ENCODE peak calls at places on chromosomes 2 and 18, in five cellular contexts. Y, S, J, Q and F are unnamed samples.

GRCh38 chr2:104378853-104379374 is 475.0 kb upstream of the POU3F3 start:
- DNase-seq in Y (peak; percentile 80), S (peak; percentile 48), J (no peak), Q (peak; percentile 61), F (no peak)

GRCh38 chr2:131584380-131584779 is 56.7 kb downstream of the CCDC74A start:
- DNase-seq in Y (no peak), S (no peak), J (no peak), Q (peak; percentile 60), F (no peak)

GRCh38 chr2:88622307-88622706 is 5.0 kb downstream of the EIF2AK3 start:
- DNase-seq in Y (no peak), S (no peak), J (no peak), Q (no peak), F (no peak)

GRCh38 chr2:60468390-60469085 is 84.9 kb downstream of the BCL11A start:
- DNase-seq in Y (no peak), S (peak; percentile 28), J (no peak), Q (no peak), F (peak; percentile 15)

GRCh38 chr2:178219247-178219646 is 24.9 kb downstream of the OSBPL6 start:
- DNase-seq in Y (no peak), S (no peak), J (no peak), Q (no peak), F (no peak)

GRCh38 chr18:76416935-76417334 is 78.1 kb downstream of the ZNF516 start:
- DNase-seq in Y (no peak), S (peak; percentile 72), J (no peak), Q (no peak), F (peak; percentile 81)

GRCh38 chr2:218717262-218717661 is 6.6 kb downstream of the TTLL4 start:
- DNase-seq in Y (no peak), S (peak; percentile 24), J (no peak), Q (no peak), F (no peak)

GRCh38 chr2:128593518-128594272 is 275.0 kb upstream of the HS6ST1 start:
- DNase-seq in Y (no peak), S (peak; percentile 8), J (no peak), Q (no peak), F (no peak)

GRCh38 chr2:235494716-235495372 is 1.0 kb downstream of the AGAP1 start:
- DNase-seq in Y (peak; percentile 83), S (peak; percentile 33), J (peak; percentile 60), Q (no peak), F (peak; percentile 34)

GRCh38 chr18:2780750-2781149 is 66.1 kb upstream of the EMILIN2 start:
- DNase-seq in Y (no peak), S (no peak), J (no peak), Q (no peak), F (no peak)

GRCh38 chr2:181918188-181918587 is 26.7 kb downstream of the ITPRID2 start:
- DNase-seq in Y (no peak), S (no peak), J (no peak), Q (no peak), F (no peak)

GRCh38 chr2:105929506-105929905 is 184.8 kb downstream of the NCK2 start:
- DNase-seq in Y (peak; percentile 5), S (no peak), J (peak; percentile 75), Q (no peak), F (peak; percentile 2)

GRCh38 chr18:9792565-9793226 is 84.6 kb downstream of the RAB31 start:
- DNase-seq in Y (peak; percentile 90), S (no peak), J (no peak), Q (peak; percentile 27), F (no peak)

GRCh38 chr2:157722580-157723234 is 94.0 kb upstream of the ACVR1C start:
- DNase-seq in Y (no peak), S (peak; percentile 38), J (peak; percentile 14), Q (peak; percentile 31), F (peak; percentile 19)

GRCh38 chr2:233838726-233839446 is 15.4 kb downstream of the HJURP start:
- DNase-seq in Y (no peak), S (no peak), J (no peak), Q (no peak), F (no peak)

GRCh38 chr2:70962885-70963878 is 15.2 kb upstream of the ANKRD53 start:
- DNase-seq in Y (peak; percentile 38), S (no peak), J (no peak), Q (no peak), F (no peak)

GRCh38 chr18:3429121-3429520 is 20.9 kb upstream of the TGIF1 start:
- DNase-seq in Y (no peak), S (no peak), J (no peak), Q (no peak), F (no peak)

GRCh38 chr2:15116830-15117229 is 444.3 kb downstream of the NBAS start:
- DNase-seq in Y (no peak), S (no peak), J (no peak), Q (no peak), F (no peak)

GRCh38 chr2:144143294-144144092 is 376.4 kb downstream of the ZEB2 start:
- DNase-seq in Y (no peak), S (no peak), J (peak; percentile 23), Q (peak; percentile 7), F (no peak)

GRCh38 chr2:229408356-229408755 is 137.3 kb upstream of the PID1 start:
- DNase-seq in Y (no peak), S (peak; percentile 94), J (peak; percentile 35), Q (no peak), F (peak; percentile 98)

GRCh38 chr2:32558492-32558891 is 69.4 kb upstream of the TTC27 start:
- DNase-seq in Y (no peak), S (no peak), J (no peak), Q (no peak), F (no peak)

GRCh38 chr18:10240276-10240675 is 214.2 kb upstream of the APCDD1 start:
- DNase-seq in Y (no peak), S (no peak), J (peak; percentile 33), Q (no peak), F (no peak)

GRCh38 chr2:54191361-54192130 is 64.5 kb downstream of the TSPYL6 start:
- DNase-seq in Y (no peak), S (no peak), J (no peak), Q (no peak), F (no peak)

GRCh38 chr2:178863856-178864620 is 56.8 kb upstream of the TTN start:
- DNase-seq in Y (peak; percentile 48), S (peak; percentile 30), J (peak; percentile 62), Q (no peak), F (peak; percentile 58)

GRCh38 chr2:56376699-56377665 is 193.2 kb downstream of the CCDC85A start:
- DNase-seq in Y (no peak), S (peak; percentile 1), J (no peak), Q (no peak), F (peak; percentile 35)

GRCh38 chr2:24977631-24978030 is 5.9 kb upstream of the DNAJC27 start:
- DNase-seq in Y (no peak), S (no peak), J (no peak), Q (no peak), F (no peak)

GRCh38 chr2:225512873-225513580 is 113.5 kb downstream of the NYAP2 start:
- DNase-seq in Y (no peak), S (peak; percentile 60), J (no peak), Q (no peak), F (peak; percentile 14)

GRCh38 chr18:64110692-64111480 is 38.0 kb downstream of the LINC00305 start:
- DNase-seq in Y (no peak), S (no peak), J (no peak), Q (no peak), F (no peak)

GRCh38 chr2:129904532-129905446 is 74.7 kb upstream of the RAB6C start:
- DNase-seq in Y (peak; percentile 26), S (no peak), J (no peak), Q (no peak), F (no peak)

GRCh38 chr2:235116885-235117492 is 165.2 kb downstream of the SH3BP4 start:
- DNase-seq in Y (no peak), S (peak; percentile 67), J (peak; percentile 53), Q (peak; percentile 48), F (peak; percentile 53)

GRCh38 chr2:21467280-21467818 is 343.6 kb downstream of the TDRD15 start:
- DNase-seq in Y (no peak), S (no peak), J (no peak), Q (no peak), F (no peak)

GRCh38 chr2:168773719-168774521 is 28.5 kb upstream of the NOSTRIN start:
- DNase-seq in Y (peak; percentile 86), S (peak; percentile 73), J (peak; percentile 82), Q (peak; percentile 49), F (peak; percentile 76)

GRCh38 chr2:174603280-174603679 is 5.7 kb upstream of the WIPF1 start:
- DNase-seq in Y (peak; percentile 60), S (peak; percentile 58), J (peak; percentile 62), Q (peak; percentile 74), F (peak; percentile 85)

GRCh38 chr2:21354113-21354679 is 230.4 kb downstream of the TDRD15 start:
- DNase-seq in Y (no peak), S (no peak), J (no peak), Q (no peak), F (no peak)

DNA sequence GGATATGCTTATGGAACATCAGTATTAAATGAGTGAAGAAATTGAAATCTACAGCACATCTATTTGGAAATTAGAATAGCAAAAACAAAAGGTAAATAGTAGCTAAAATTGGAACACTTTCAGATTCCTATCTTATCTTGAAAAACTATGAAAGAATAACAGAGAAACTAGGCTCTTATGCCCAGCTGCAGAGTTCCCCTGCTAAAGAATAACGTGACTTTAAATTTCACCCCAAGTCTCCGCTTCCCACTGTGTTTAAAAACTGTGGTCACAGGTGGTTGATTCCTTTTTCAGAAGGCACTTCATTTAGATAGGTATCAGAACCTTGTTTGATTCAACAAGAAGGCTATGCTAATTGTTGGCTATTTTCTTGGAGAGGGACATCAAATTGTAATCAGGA is 30.1 kb downstream of the ARHGAP28 start:
- DNase-seq in Y (no peak), S (no peak), J (no peak), Q (no peak), F (no peak)
- H3K4me3 ChIP-seq in Y (no peak overlapping the region), S (no peak overlapping the region), J (no peak overlapping the region), Q (no peak overlapping the region), F (no peak overlapping the region)

GRCh38 chr18:285817-286216 is 18.0 kb upstream of the THOC1 start:
- DNase-seq in Y (no peak), S (no peak), J (no peak), Q (no peak), F (no peak)

GRCh38 chr18:292271-292670 is 24.4 kb upstream of the THOC1 start:
- DNase-seq in Y (no peak), S (peak; percentile 7), J (peak; percentile 29), Q (no peak), F (peak; percentile 23)

GRCh38 chr18:286515-287310 is 18.9 kb upstream of the THOC1 start:
- DNase-seq in Y (no peak), S (peak; percentile 54), J (peak; percentile 67), Q (no peak), F (peak; percentile 53)
- TF ChIP-seq CTCF in Y (peak; percentile 66), S (peak; percentile 69), J (peak; percentile 39), Q (peak; percentile 53), F (peak; percentile 76)

DNA sequence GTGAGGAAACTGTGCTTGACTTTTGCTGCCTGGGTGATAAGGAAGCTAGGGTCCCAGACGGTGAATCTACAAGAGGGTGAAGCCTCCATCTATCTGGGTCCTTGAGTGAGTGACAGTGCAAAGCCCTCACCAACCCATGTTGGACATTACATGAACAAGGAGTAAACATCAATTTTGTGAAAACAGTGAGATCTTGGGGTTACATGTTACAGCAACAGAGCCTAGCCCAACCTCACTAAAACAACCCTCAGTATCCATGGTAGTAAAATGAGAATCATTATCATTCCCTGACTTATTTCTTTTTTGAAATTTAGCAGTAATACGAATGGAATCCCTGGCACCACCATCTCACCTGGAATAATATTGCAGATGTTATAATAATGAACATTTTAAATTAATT is 103.4 kb downstream of the TSN start:
- DNase-seq in Y (no peak), S (no peak), J (no peak), Q (no peak), F (no peak)
- H3K4me3 ChIP-seq in Y (no peak overlapping the region), S (no peak overlapping the region), J (no peak overlapping the region), Q (no peak overlapping the region), F (no peak overlapping the region)

GRCh38 chr2:48420512-48421197 is 109.3 kb upstream of the STON1 start:
- DNase-seq in Y (peak; percentile 96), S (peak; percentile 86), J (peak; percentile 85), Q (peak; percentile 80), F (peak; percentile 87)
- TF ChIP-seq CTCF in Y (peak; percentile 99), S (peak; percentile 90), J (peak; percentile 93), Q (peak; percentile 98), F (peak; percentile 93)